ENCODE peak calls at places on chromosomes 16 and 17, in seven cellular contexts. O is left lung, M is upper lobe of right lung, P is aorta, D is heart right ventricle, U is IMR-90, V is PC-3. X is an unnamed sample.

GRCh38 chr16:9053006-9053601 is 38.3 kb upstream of the HAPSTR1 start:
- DNase-seq in O (peak; percentile 60), M (peak; percentile 67), P (peak; percentile 59), D (peak; percentile 32), U (peak; percentile 75), V (peak; percentile 32), X (no peak)

GRCh38 chr16:24372824-24373223 is 116.7 kb downstream of the CACNG3 start:
- DNase-seq in O (no peak), M (no peak), P (no peak), D (no peak), U (no peak), V (no peak), X (no peak)

GRCh38 chr16:74309789-74310781 is 13.5 kb downstream of the PSMD7 start:
- DNase-seq in O (no peak), M (no peak), P (no peak), D (no peak), U (peak; percentile 56), V (peak; percentile 55), X (no peak)

GRCh38 chr16:10827691-10828341 is 9.2 kb upstream of the TVP23A start:
- DNase-seq in O (peak; percentile 77), M (peak; percentile 81), P (peak; percentile 90), D (peak; percentile 86), U (peak; percentile 86), V (peak; percentile 64), X (no peak)

GRCh38 chr16:73739049-73739769 is 557.4 kb upstream of the PSMD7 start:
- DNase-seq in O (no peak), M (no peak), P (no peak), D (no peak), U (no peak), V (no peak), X (no peak)

GRCh38 chr16:69932228-69932627 is 18.9 kb upstream of the CLEC18A start:
- DNase-seq in O (no peak), M (no peak), P (no peak), D (no peak), U (no peak), V (no peak), X (no peak)

GRCh38 chr17:68288804-68289203 is 2.1 kb downstream of the SLC16A6 start:
- DNase-seq in O (peak; percentile 40), M (no peak), P (no peak), D (no peak), U (no peak), V (no peak), X (no peak)

GRCh38 chr16:75288181-75288580 is 36.8 kb upstream of the BCAR1 start:
- DNase-seq in O (no peak), M (no peak), P (no peak), D (no peak), U (no peak), V (no peak), X (no peak)

GRCh38 chr16:53785044-53785443 is 81.1 kb downstream of the FTO start:
- DNase-seq in O (no peak), M (no peak), P (no peak), D (no peak), U (peak; percentile 66), V (peak; percentile 33), X (no peak)

GRCh38 chr17:17198281-17198680 is 7.9 kb downstream of the PLD6 start:
- DNase-seq in O (no peak), M (no peak), P (no peak), D (no peak), U (no peak), V (no peak), X (no peak)

GRCh38 chr17:48236681-48237134 is 129.1 kb downstream of the SNX11 start:
- DNase-seq in O (no peak), M (no peak), P (no peak), D (no peak), U (peak; percentile 69), V (peak; percentile 98), X (no peak)

GRCh38 chr17:50916026-50916707 is 50.0 kb upstream of the TOB1 start:
- DNase-seq in O (no peak), M (no peak), P (no peak), D (no peak), U (peak; percentile 10), V (peak; percentile 42), X (no peak)

GRCh38 chr17:80264048-80264792 is 3.6 kb downstream of the RNF213 start:
- DNase-seq in O (no peak), M (peak; percentile 78), P (no peak), D (no peak), U (no peak), V (no peak), X (peak; percentile 37)

GRCh38 chr16:69513180-69513966 is 52.4 kb upstream of the NFAT5 start:
- DNase-seq in O (no peak), M (no peak), P (no peak), D (no peak), U (peak; percentile 65), V (peak; percentile 93), X (no peak)

GRCh38 chr17:2058521-2059124 is 3.7 kb downstream of the HIC1 start:
- DNase-seq in O (peak; percentile 89), M (peak; percentile 93), P (peak; percentile 86), D (peak; percentile 87), U (peak; percentile 76), V (no peak), X (peak; percentile 37)

GRCh38 chr17:81556175-81556691 is 4.1 kb upstream of the FAAP100 start:
- DNase-seq in O (no peak), M (no peak), P (no peak), D (no peak), U (peak; percentile 60), V (peak; percentile 66), X (no peak)

GRCh38 chr17:57551321-57552079 is 193.6 kb downstream of the CCDC182 start:
- DNase-seq in O (no peak), M (no peak), P (no peak), D (no peak), U (no peak), V (no peak), X (no peak)

GRCh38 chr17:80980397-80981061 is 11.1 kb upstream of the CHMP6 start:
- DNase-seq in O (no peak), M (no peak), P (no peak), D (no peak), U (peak; percentile 47), V (peak; percentile 58), X (no peak)

GRCh38 chr17:57004944-57005579 is 27.1 kb downstream of the SCPEP1 start:
- DNase-seq in O (no peak), M (no peak), P (no peak), D (no peak), U (no peak), V (peak; percentile 51), X (no peak)

GRCh38 chr17:8687732-8688131 is 56.9 kb downstream of the CCDC42 start:
- DNase-seq in O (no peak), M (no peak), P (no peak), D (no peak), U (no peak), V (no peak), X (no peak)
- H3K27ac ChIP-seq in O (no peak overlapping the region), M (no peak overlapping the region), P (peak overlapping the region; percentile 45), D (no peak overlapping the region), U (no peak overlapping the region), V (no peak overlapping the region), X (no peak overlapping the region)

GRCh38 chr16:68250951-68251350 is 5.8 kb downstream of the PLA2G15 start:
- DNase-seq in O (no peak), M (no peak), P (no peak), D (no peak), U (no peak), V (no peak), X (no peak)
- H3K27ac ChIP-seq in O (no peak overlapping the region), M (no peak overlapping the region), P (no peak overlapping the region), D (peak overlapping the region; percentile 94), U (no peak overlapping the region), V (no peak overlapping the region), X (no peak overlapping the region)

GRCh38 chr16:17230932-17231581 is 239.7 kb downstream of the XYLT1 start:
- DNase-seq in O (no peak), M (no peak), P (no peak), D (no peak), U (no peak), V (no peak), X (no peak)
- H3K27ac ChIP-seq in O (no peak overlapping the region), M (no peak overlapping the region), P (no peak overlapping the region), D (no peak overlapping the region), U (no peak overlapping the region), V (no peak overlapping the region), X (no peak overlapping the region)

DNA sequence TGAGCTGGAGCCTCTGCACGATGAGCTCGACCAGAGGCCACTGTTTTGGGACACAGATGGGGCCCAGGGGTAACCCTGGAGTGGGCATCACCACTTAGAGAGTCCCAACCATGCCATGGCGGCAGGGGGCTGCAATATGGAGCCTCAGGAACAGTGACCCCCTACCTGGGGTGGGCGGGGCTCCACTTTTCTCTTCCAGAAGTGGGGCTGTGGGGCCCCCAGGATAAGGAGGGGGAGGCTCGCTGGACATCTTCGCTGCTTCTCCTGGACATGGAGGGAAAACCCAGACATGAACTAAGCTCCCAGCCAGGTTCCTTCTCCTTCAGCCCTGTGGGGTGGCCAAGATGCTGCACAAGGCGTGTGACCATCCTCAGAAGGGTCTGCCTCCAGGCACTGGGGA is 24.7 kb downstream of the CDIP1 start:
- DNase-seq in O (no peak), M (no peak), P (peak; percentile 30), D (no peak), U (no peak), V (no peak), X (no peak)
- H3K27ac ChIP-seq in O (peak overlapping the region; percentile 40), M (peak overlapping the region; percentile 75), P (no peak overlapping the region), D (peak overlapping the region; percentile 87), U (no peak overlapping the region), V (no peak overlapping the region), X (peak overlapping the region; percentile 47)